ENCODE peak calls at places on chromosomes 1 and 21, in eight cellular contexts. L, S, C, B, A, M, T and E are unnamed samples.

GRCh38 chr1:9286556-9286955 is 6.1 kb upstream of the SPSB1 start:
- DNase-seq in L (no peak), S (no peak), C (no peak), B (no peak), A (peak; percentile 71), M (no peak), T (no peak), E (no peak)

GRCh38 chr1:26961826-26962225 is 1.6 kb upstream of the KDF1 start:
- DNase-seq in L (no peak), S (no peak), C (no peak), B (no peak), A (no peak), M (no peak), T (no peak), E (no peak)

GRCh38 chr1:157958280-157958679 is 35.2 kb upstream of the KIRREL1 start:
- DNase-seq in L (no peak), S (no peak), C (no peak), B (no peak), A (no peak), M (no peak), T (no peak), E (no peak)

GRCh38 chr1:176416777-176417176 is 46.2 kb upstream of the PAPPA2 start:
- DNase-seq in L (no peak), S (no peak), C (no peak), B (no peak), A (no peak), M (no peak), T (no peak), E (no peak)

GRCh38 chr1:167706931-167707877 is 14.6 kb upstream of the MPZL1 start:
- DNase-seq in L (no peak), S (no peak), C (no peak), B (no peak), A (no peak), M (no peak), T (no peak), E (no peak)

GRCh38 chr21:26127073-26127814 is 43.3 kb downstream of the APP start:
- DNase-seq in L (no peak), S (no peak), C (no peak), B (no peak), A (no peak), M (no peak), T (no peak), E (no peak)

GRCh38 chr21:34722684-34723300 is 54.0 kb downstream of the CLIC6 start:
- DNase-seq in L (no peak), S (no peak), C (no peak), B (no peak), A (no peak), M (no peak), T (peak; percentile 27), E (no peak)

GRCh38 chr1:113255038-113255727 is 135.1 kb upstream of the MAGI3 start:
- DNase-seq in L (no peak), S (peak; percentile 56), C (no peak), B (no peak), A (no peak), M (peak; percentile 65), T (no peak), E (no peak)

GRCh38 chr1:215710340-215710971 is 143.4 kb downstream of the KCTD3 start:
- DNase-seq in L (no peak), S (no peak), C (no peak), B (no peak), A (peak; percentile 70), M (peak; percentile 16), T (peak; percentile 22), E (peak; percentile 76)

GRCh38 chr1:155942578-155943141 is 1.2 kb downstream of the RXFP4 start:
- DNase-seq in L (no peak), S (no peak), C (no peak), B (no peak), A (no peak), M (no peak), T (peak; percentile 87), E (no peak)

GRCh38 chr1:115230281-115230680 is 107.8 kb downstream of the NGF start:
- DNase-seq in L (no peak), S (no peak), C (no peak), B (no peak), A (no peak), M (no peak), T (peak; percentile 34), E (no peak)

GRCh38 chr1:55446351-55446750 is 231.2 kb upstream of the USP24 start:
- DNase-seq in L (no peak), S (no peak), C (no peak), B (no peak), A (no peak), M (no peak), T (no peak), E (no peak)

GRCh38 chr1:171754381-171754705 is 12.5 kb upstream of the VAMP4 start:
- DNase-seq in L (no peak), S (no peak), C (no peak), B (no peak), A (no peak), M (no peak), T (no peak), E (no peak)

GRCh38 chr1:23019851-23020625 is 770 bp downstream of the KDM1A start:
- DNase-seq in L (no peak), S (no peak), C (peak; percentile 15), B (no peak), A (peak; percentile 9), M (peak; percentile 40), T (peak; percentile 32), E (peak; percentile 44)

GRCh38 chr1:202656057-202656456 is 54.2 kb downstream of the SYT2 start:
- DNase-seq in L (no peak), S (no peak), C (no peak), B (no peak), A (no peak), M (no peak), T (no peak), E (peak; percentile 52)

GRCh38 chr1:183702813-183703198 is 49.7 kb upstream of the APOBEC4 start:
- DNase-seq in L (no peak), S (no peak), C (no peak), B (no peak), A (no peak), M (no peak), T (no peak), E (no peak)

GRCh38 chr1:201530741-201531521 is 8.0 kb upstream of the NAV1 start:
- DNase-seq in L (no peak), S (peak; percentile 67), C (peak; percentile 90), B (no peak), A (peak; percentile 56), M (peak; percentile 75), T (peak; percentile 79), E (peak; percentile 90)

GRCh38 chr1:43272576-43273571 is 3.1 kb downstream of the TMEM125 start:
- DNase-seq in L (no peak), S (peak; percentile 16), C (no peak), B (no peak), A (no peak), M (no peak), T (no peak), E (no peak)

GRCh38 chr1:155196103-155196892 is 11.4 kb downstream of the THBS3 start:
- DNase-seq in L (no peak), S (no peak), C (no peak), B (no peak), A (no peak), M (no peak), T (no peak), E (no peak)

GRCh38 chr1:151668090-151668489 is 48.5 kb downstream of the CELF3 start:
- DNase-seq in L (no peak), S (no peak), C (no peak), B (no peak), A (no peak), M (no peak), T (no peak), E (no peak)

GRCh38 chr1:36324322-36324802 is 917 bp upstream of the EVA1B start:
- DNase-seq in L (no peak), S (no peak), C (no peak), B (no peak), A (no peak), M (no peak), T (no peak), E (no peak)
- TF ChIP-seq CTCF in L (no peak), S (no peak), C (no peak), B (no peak), A (no peak), M (no peak), T (no peak), E (no peak)

DNA sequence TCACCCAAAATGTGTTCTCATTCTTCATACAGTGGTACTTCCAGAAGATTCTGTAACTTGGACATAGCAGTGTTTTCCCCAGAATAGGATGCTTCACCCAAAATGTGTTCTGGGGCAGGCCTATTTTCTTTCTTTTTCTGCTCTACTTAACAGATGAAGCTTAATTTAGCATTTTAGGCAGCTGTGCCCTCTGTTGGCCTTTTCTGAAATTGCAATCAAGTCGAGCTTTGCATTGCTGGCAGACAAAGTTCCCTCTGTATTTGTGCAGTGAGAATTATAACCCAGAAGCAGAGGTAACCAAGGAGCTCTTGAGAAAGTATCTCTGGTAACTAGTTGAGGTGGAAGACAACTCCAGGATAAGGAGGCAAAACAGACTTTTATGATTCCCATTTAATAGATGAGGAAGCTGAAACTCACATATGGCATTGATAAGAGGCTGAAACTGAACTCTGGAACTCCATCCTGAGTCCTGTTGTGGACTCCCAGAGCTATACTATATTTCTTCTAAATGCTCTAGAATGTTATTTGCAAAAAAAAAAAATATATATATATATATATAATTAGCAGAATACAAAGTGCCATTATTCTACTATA is 50.3 kb upstream of the L1TD1 start:
- DNase-seq in L (no peak), S (no peak), C (no peak), B (no peak), A (peak; percentile 62), M (peak; percentile 34), T (peak; percentile 38), E (peak; percentile 67)
- H3K4me1 ChIP-seq in L (no peaks in the 10 kb centered on the region), S (no peaks in the 10 kb centered on the region), C (peaks cover 18% of the 10 kb centered on the region), B (no peaks in the 10 kb centered on the region), A (no peaks in the 10 kb centered on the region), M (no peaks in the 10 kb centered on the region), T (no peaks in the 10 kb centered on the region), E (no peaks in the 10 kb centered on the region)

DNA sequence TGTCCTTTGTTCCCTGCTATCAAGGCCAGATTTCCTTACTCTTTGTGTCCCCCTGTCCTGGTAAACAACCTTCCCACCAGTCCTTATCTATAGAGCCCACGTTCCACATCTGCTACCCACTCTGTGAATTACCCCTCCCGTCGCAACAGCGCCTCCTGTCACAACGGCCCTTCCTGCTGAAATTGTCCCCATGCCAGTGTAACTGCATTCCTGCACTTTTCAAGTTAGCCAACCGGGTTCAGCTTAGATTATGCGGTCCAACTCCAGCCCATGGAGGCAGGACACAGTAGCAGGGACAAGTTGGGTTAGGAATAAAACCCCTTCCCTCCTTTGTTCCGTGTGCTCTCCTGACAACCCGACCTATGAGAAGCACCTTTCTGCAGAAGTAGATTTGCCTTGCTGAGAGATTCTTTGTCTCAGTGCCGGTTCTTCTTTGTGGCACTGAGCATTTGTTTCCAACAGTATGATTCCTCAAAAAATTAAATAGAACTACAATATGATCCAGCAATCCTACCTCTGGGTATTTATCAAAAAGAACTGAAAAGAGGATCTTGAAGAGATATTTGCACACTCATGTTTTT is 180.3 kb downstream of the PTBP2 start:
- DNase-seq in L (no peak), S (no peak), C (no peak), B (no peak), A (no peak), M (no peak), T (no peak), E (peak; percentile 19)
- TF ChIP-seq CTCF in L (no peak), S (no peak), C (no peak), B (no peak), A (no peak), M (no peak), T (no peak), E (no peak)

DNA sequence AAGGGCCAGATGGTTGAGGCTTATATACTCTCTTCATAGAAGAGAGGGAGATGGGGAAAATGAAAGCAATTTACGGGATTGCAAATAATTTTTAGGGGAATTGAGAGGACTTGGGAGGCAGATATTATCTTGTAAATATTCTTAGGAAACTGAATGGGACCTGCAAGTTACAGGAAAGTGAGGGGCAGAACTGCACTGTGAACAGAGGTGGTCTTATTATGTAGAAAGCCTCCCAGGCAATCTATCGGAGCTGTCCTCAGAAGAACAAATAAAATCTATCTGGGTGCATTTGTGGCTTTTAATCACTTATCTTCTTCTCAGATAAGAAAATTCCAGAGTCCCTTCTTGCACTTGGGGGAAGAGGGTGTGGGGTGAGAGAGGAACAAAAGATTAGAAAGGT is 223.5 kb downstream of the RHOU start:
- DNase-seq in L (no peak), S (no peak), C (no peak), B (no peak), A (no peak), M (no peak), T (no peak), E (no peak)
- H3K4me1 ChIP-seq in L (no peaks in the 10 kb centered on the region), S (peaks cover 4% of the 10 kb centered on the region), C (peaks cover 4% of the 10 kb centered on the region), B (peaks cover 5% of the 10 kb centered on the region), A (no peaks in the 10 kb centered on the region), M (no peaks in the 10 kb centered on the region), T (no peaks in the 10 kb centered on the region), E (peaks cover 31% of the 10 kb centered on the region)